ENCODE peak calls at places on chromosomes 12 and 14, in ten cellular contexts. One of them, this sample, is unnamed.

GRCh38 chr12:80967565-80967964 is 29.8 kb upstream of the LIN7A start:
- DNase-seq in RKO: no peak
- DNase-seq in CD4-positive, CD25-positive, alpha-beta regulatory T cell: no peak
- DNase-seq in activated effector memory CD4-positive, alpha-beta T cell treated with anti-CD3 and anti-CD28 coated beads, Interleukin-2, amount 50 U/mL, for 16 hours: no peak
- DNase-seq in stimulated activated naive CD4-positive, alpha-beta T cell: no peak
- DNase-seq in GM23248: no peak
- DNase-seq in HFFc6: no peak
- DNase-seq in HL-60: no peak
- DNase-seq in mesenchymal stem cell: no peak
- DNase-seq in NCI-H187 treated with DMSO at 0.1 percent for 48 hours: no peak
- DNase-seq in this sample: no peak

GRCh38 chr12:120453977-120454376 is 7.7 kb downstream of the GATC start:
- DNase-seq in RKO: peak
- DNase-seq in CD4-positive, CD25-positive, alpha-beta regulatory T cell: peak
- DNase-seq in activated effector memory CD4-positive, alpha-beta T cell treated with anti-CD3 and anti-CD28 coated beads, Interleukin-2, amount 50 U/mL, for 16 hours: no peak
- DNase-seq in stimulated activated naive CD4-positive, alpha-beta T cell: no peak
- DNase-seq in GM23248: peak
- DNase-seq in HFFc6: no peak
- DNase-seq in HL-60: peak
- DNase-seq in mesenchymal stem cell: peak
- DNase-seq in NCI-H187 treated with DMSO at 0.1 percent for 48 hours: no peak
- DNase-seq in this sample: no peak

GRCh38 chr12:60337865-60338549 is 742.2 kb downstream of the SLC16A7 start:
- DNase-seq in RKO: no peak
- DNase-seq in CD4-positive, CD25-positive, alpha-beta regulatory T cell: no peak
- DNase-seq in activated effector memory CD4-positive, alpha-beta T cell treated with anti-CD3 and anti-CD28 coated beads, Interleukin-2, amount 50 U/mL, for 16 hours: no peak
- DNase-seq in stimulated activated naive CD4-positive, alpha-beta T cell: no peak
- DNase-seq in GM23248: no peak
- DNase-seq in HFFc6: no peak
- DNase-seq in HL-60: no peak
- DNase-seq in mesenchymal stem cell: no peak
- DNase-seq in NCI-H187 treated with DMSO at 0.1 percent for 48 hours: no peak
- DNase-seq in this sample: no peak

GRCh38 chr12:76040461-76040860 is 8.9 kb upstream of the PHLDA1 start:
- DNase-seq in RKO: no peak
- DNase-seq in CD4-positive, CD25-positive, alpha-beta regulatory T cell: no peak
- DNase-seq in activated effector memory CD4-positive, alpha-beta T cell treated with anti-CD3 and anti-CD28 coated beads, Interleukin-2, amount 50 U/mL, for 16 hours: no peak
- DNase-seq in stimulated activated naive CD4-positive, alpha-beta T cell: no peak
- DNase-seq in GM23248: no peak
- DNase-seq in HFFc6: no peak
- DNase-seq in HL-60: no peak
- DNase-seq in mesenchymal stem cell: no peak
- DNase-seq in NCI-H187 treated with DMSO at 0.1 percent for 48 hours: no peak
- DNase-seq in this sample: no peak

GRCh38 chr12:80802652-80803051 is 85.9 kb downstream of the MYF5 start:
- DNase-seq in RKO: no peak
- DNase-seq in CD4-positive, CD25-positive, alpha-beta regulatory T cell: no peak
- DNase-seq in activated effector memory CD4-positive, alpha-beta T cell treated with anti-CD3 and anti-CD28 coated beads, Interleukin-2, amount 50 U/mL, for 16 hours: no peak
- DNase-seq in stimulated activated naive CD4-positive, alpha-beta T cell: no peak
- DNase-seq in GM23248: no peak
- DNase-seq in HFFc6: no peak
- DNase-seq in HL-60: no peak
- DNase-seq in mesenchymal stem cell: no peak
- DNase-seq in NCI-H187 treated with DMSO at 0.1 percent for 48 hours: no peak
- DNase-seq in this sample: no peak

GRCh38 chr14:73238941-73239340 is 1.6 kb downstream of the PAPLN start:
- DNase-seq in RKO: no peak
- DNase-seq in CD4-positive, CD25-positive, alpha-beta regulatory T cell: no peak
- DNase-seq in activated effector memory CD4-positive, alpha-beta T cell treated with anti-CD3 and anti-CD28 coated beads, Interleukin-2, amount 50 U/mL, for 16 hours: no peak
- DNase-seq in stimulated activated naive CD4-positive, alpha-beta T cell: no peak
- DNase-seq in GM23248: no peak
- DNase-seq in HFFc6: no peak
- DNase-seq in HL-60: no peak
- DNase-seq in mesenchymal stem cell: no peak
- DNase-seq in NCI-H187 treated with DMSO at 0.1 percent for 48 hours: no peak
- DNase-seq in this sample: no peak

GRCh38 chr12:25690996-25691864 is 138.1 kb upstream of the LMNTD1 start:
- DNase-seq in RKO: no peak
- DNase-seq in CD4-positive, CD25-positive, alpha-beta regulatory T cell: no peak
- DNase-seq in activated effector memory CD4-positive, alpha-beta T cell treated with anti-CD3 and anti-CD28 coated beads, Interleukin-2, amount 50 U/mL, for 16 hours: no peak
- DNase-seq in stimulated activated naive CD4-positive, alpha-beta T cell: no peak
- DNase-seq in GM23248: no peak
- DNase-seq in HFFc6: no peak
- DNase-seq in HL-60: peak
- DNase-seq in mesenchymal stem cell: no peak
- DNase-seq in NCI-H187 treated with DMSO at 0.1 percent for 48 hours: no peak
- DNase-seq in this sample: no peak

GRCh38 chr12:29253916-29254625 is 105.0 kb downstream of the FAR2 start:
- DNase-seq in RKO: no peak
- DNase-seq in CD4-positive, CD25-positive, alpha-beta regulatory T cell: no peak
- DNase-seq in activated effector memory CD4-positive, alpha-beta T cell treated with anti-CD3 and anti-CD28 coated beads, Interleukin-2, amount 50 U/mL, for 16 hours: no peak
- DNase-seq in stimulated activated naive CD4-positive, alpha-beta T cell: no peak
- DNase-seq in GM23248: no peak
- DNase-seq in HFFc6: no peak
- DNase-seq in HL-60: no peak
- DNase-seq in mesenchymal stem cell: no peak
- DNase-seq in NCI-H187 treated with DMSO at 0.1 percent for 48 hours: no peak
- DNase-seq in this sample: no peak

GRCh38 chr14:64831419-64831818 is 48.3 kb downstream of the SPTB start:
- DNase-seq in RKO: no peak
- DNase-seq in CD4-positive, CD25-positive, alpha-beta regulatory T cell: no peak
- DNase-seq in activated effector memory CD4-positive, alpha-beta T cell treated with anti-CD3 and anti-CD28 coated beads, Interleukin-2, amount 50 U/mL, for 16 hours: no peak
- DNase-seq in stimulated activated naive CD4-positive, alpha-beta T cell: no peak
- DNase-seq in GM23248: no peak
- DNase-seq in HFFc6: no peak
- DNase-seq in HL-60: no peak
- DNase-seq in mesenchymal stem cell: no peak
- DNase-seq in NCI-H187 treated with DMSO at 0.1 percent for 48 hours: no peak
- DNase-seq in this sample: no peak

GRCh38 chr12:132869551-132869950 is 17.9 kb downstream of the CHFR start:
- DNase-seq in RKO: no peak
- DNase-seq in CD4-positive, CD25-positive, alpha-beta regulatory T cell: no peak
- DNase-seq in activated effector memory CD4-positive, alpha-beta T cell treated with anti-CD3 and anti-CD28 coated beads, Interleukin-2, amount 50 U/mL, for 16 hours: no peak
- DNase-seq in stimulated activated naive CD4-positive, alpha-beta T cell: no peak
- DNase-seq in GM23248: no peak
- DNase-seq in HFFc6: no peak
- DNase-seq in HL-60: no peak
- DNase-seq in mesenchymal stem cell: no peak
- DNase-seq in NCI-H187 treated with DMSO at 0.1 percent for 48 hours: no peak
- DNase-seq in this sample: no peak

GRCh38 chr12:59651230-59651920 is 55.5 kb downstream of the SLC16A7 start:
- DNase-seq in RKO: no peak
- DNase-seq in CD4-positive, CD25-positive, alpha-beta regulatory T cell: no peak
- DNase-seq in activated effector memory CD4-positive, alpha-beta T cell treated with anti-CD3 and anti-CD28 coated beads, Interleukin-2, amount 50 U/mL, for 16 hours: no peak
- DNase-seq in stimulated activated naive CD4-positive, alpha-beta T cell: no peak
- DNase-seq in GM23248: peak
- DNase-seq in HFFc6: peak
- DNase-seq in HL-60: no peak
- DNase-seq in mesenchymal stem cell: peak
- DNase-seq in NCI-H187 treated with DMSO at 0.1 percent for 48 hours: no peak
- DNase-seq in this sample: no peak

GRCh38 chr12:78085562-78086182 is 255.0 kb downstream of the NAV3 start:
- DNase-seq in RKO: peak
- DNase-seq in CD4-positive, CD25-positive, alpha-beta regulatory T cell: no peak
- DNase-seq in activated effector memory CD4-positive, alpha-beta T cell treated with anti-CD3 and anti-CD28 coated beads, Interleukin-2, amount 50 U/mL, for 16 hours: no peak
- DNase-seq in stimulated activated naive CD4-positive, alpha-beta T cell: no peak
- DNase-seq in GM23248: peak
- DNase-seq in HFFc6: peak
- DNase-seq in HL-60: no peak
- DNase-seq in mesenchymal stem cell: no peak
- DNase-seq in NCI-H187 treated with DMSO at 0.1 percent for 48 hours: no peak
- DNase-seq in this sample: no peak

GRCh38 chr12:42186793-42187192 is 42.1 kb upstream of the GXYLT1 start:
- DNase-seq in RKO: no peak
- DNase-seq in CD4-positive, CD25-positive, alpha-beta regulatory T cell: no peak
- DNase-seq in activated effector memory CD4-positive, alpha-beta T cell treated with anti-CD3 and anti-CD28 coated beads, Interleukin-2, amount 50 U/mL, for 16 hours: no peak
- DNase-seq in stimulated activated naive CD4-positive, alpha-beta T cell: no peak
- DNase-seq in GM23248: no peak
- DNase-seq in HFFc6: no peak
- DNase-seq in HL-60: no peak
- DNase-seq in mesenchymal stem cell: no peak
- DNase-seq in NCI-H187 treated with DMSO at 0.1 percent for 48 hours: no peak
- DNase-seq in this sample: no peak

GRCh38 chr14:65287264-65288131 is 125.0 kb upstream of the FUT8 start:
- DNase-seq in RKO: no peak
- DNase-seq in CD4-positive, CD25-positive, alpha-beta regulatory T cell: peak
- DNase-seq in activated effector memory CD4-positive, alpha-beta T cell treated with anti-CD3 and anti-CD28 coated beads, Interleukin-2, amount 50 U/mL, for 16 hours: peak
- DNase-seq in stimulated activated naive CD4-positive, alpha-beta T cell: peak
- DNase-seq in GM23248: no peak
- DNase-seq in HFFc6: no peak
- DNase-seq in HL-60: no peak
- DNase-seq in mesenchymal stem cell: no peak
- DNase-seq in NCI-H187 treated with DMSO at 0.1 percent for 48 hours: no peak
- DNase-seq in this sample: no peak

GRCh38 chr12:88951860-88952483 is 371.7 kb upstream of the KITLG start:
- DNase-seq in RKO: no peak
- DNase-seq in CD4-positive, CD25-positive, alpha-beta regulatory T cell: no peak
- DNase-seq in activated effector memory CD4-positive, alpha-beta T cell treated with anti-CD3 and anti-CD28 coated beads, Interleukin-2, amount 50 U/mL, for 16 hours: no peak
- DNase-seq in stimulated activated naive CD4-positive, alpha-beta T cell: no peak
- DNase-seq in GM23248: no peak
- DNase-seq in HFFc6: no peak
- DNase-seq in HL-60: no peak
- DNase-seq in mesenchymal stem cell: no peak
- DNase-seq in NCI-H187 treated with DMSO at 0.1 percent for 48 hours: no peak
- DNase-seq in this sample: no peak

GRCh38 chr14:91737619-91738018 is 5.7 kb upstream of the CATSPERB start:
- DNase-seq in RKO: no peak
- DNase-seq in CD4-positive, CD25-positive, alpha-beta regulatory T cell: no peak
- DNase-seq in activated effector memory CD4-positive, alpha-beta T cell treated with anti-CD3 and anti-CD28 coated beads, Interleukin-2, amount 50 U/mL, for 16 hours: no peak
- DNase-seq in stimulated activated naive CD4-positive, alpha-beta T cell: no peak
- DNase-seq in GM23248: no peak
- DNase-seq in HFFc6: no peak
- DNase-seq in HL-60: no peak
- DNase-seq in mesenchymal stem cell: no peak
- DNase-seq in NCI-H187 treated with DMSO at 0.1 percent for 48 hours: no peak
- DNase-seq in this sample: no peak

GRCh38 chr12:130916251-130916911 is 37.3 kb upstream of the ADGRD1 start:
- DNase-seq in RKO: no peak
- DNase-seq in CD4-positive, CD25-positive, alpha-beta regulatory T cell: peak
- DNase-seq in activated effector memory CD4-positive, alpha-beta T cell treated with anti-CD3 and anti-CD28 coated beads, Interleukin-2, amount 50 U/mL, for 16 hours: no peak
- DNase-seq in stimulated activated naive CD4-positive, alpha-beta T cell: no peak
- DNase-seq in GM23248: peak
- DNase-seq in HFFc6: no peak
- DNase-seq in HL-60: peak
- DNase-seq in mesenchymal stem cell: peak
- DNase-seq in NCI-H187 treated with DMSO at 0.1 percent for 48 hours: peak
- DNase-seq in this sample: no peak

GRCh38 chr12:26906704-26907103 is 31.1 kb downstream of the INTS13 start:
- DNase-seq in RKO: no peak
- DNase-seq in CD4-positive, CD25-positive, alpha-beta regulatory T cell: no peak
- DNase-seq in activated effector memory CD4-positive, alpha-beta T cell treated with anti-CD3 and anti-CD28 coated beads, Interleukin-2, amount 50 U/mL, for 16 hours: no peak
- DNase-seq in stimulated activated naive CD4-positive, alpha-beta T cell: no peak
- DNase-seq in GM23248: no peak
- DNase-seq in HFFc6: no peak
- DNase-seq in HL-60: no peak
- DNase-seq in mesenchymal stem cell: no peak
- DNase-seq in NCI-H187 treated with DMSO at 0.1 percent for 48 hours: no peak
- DNase-seq in this sample: no peak

GRCh38 chr12:122356192-122356635 is 66.3 kb downstream of the CLIP1 start:
- DNase-seq in RKO: peak
- DNase-seq in CD4-positive, CD25-positive, alpha-beta regulatory T cell: peak
- DNase-seq in activated effector memory CD4-positive, alpha-beta T cell treated with anti-CD3 and anti-CD28 coated beads, Interleukin-2, amount 50 U/mL, for 16 hours: peak
- DNase-seq in stimulated activated naive CD4-positive, alpha-beta T cell: peak
- DNase-seq in GM23248: peak
- DNase-seq in HFFc6: peak
- DNase-seq in HL-60: peak
- DNase-seq in mesenchymal stem cell: peak
- DNase-seq in NCI-H187 treated with DMSO at 0.1 percent for 48 hours: no peak
- DNase-seq in this sample: peak